ENCODE peak calls at places on chromosomes 13 and 19, in eight cellular contexts. One of them, this sample, is unnamed.

GRCh38 chr13:104809483-104809882 is 1726.0 kb downstream of the EFNB2 start:
- DNase-seq in T-cell: no peak
- DNase-seq in stimulated activated CD8-positive, alpha-beta memory T cell treated with anti-CD3 and anti-CD28 coated beads, Interleukin-4, amount 100 ng/mL, for 1 hour: no peak
- DNase-seq in ELF-1: no peak
- DNase-seq in NCI-H524: no peak
- DNase-seq in iPS DF 19.7: no peak
- DNase-seq in skeletal muscle cell: peak
- DNase-seq in WTC11: no peak
- DNase-seq in this sample: no peak

GRCh38 chr13:42474954-42475353 is 99.0 kb upstream of the TNFSF11 start:
- DNase-seq in T-cell: no peak
- DNase-seq in stimulated activated CD8-positive, alpha-beta memory T cell treated with anti-CD3 and anti-CD28 coated beads, Interleukin-4, amount 100 ng/mL, for 1 hour: no peak
- DNase-seq in ELF-1: no peak
- DNase-seq in NCI-H524: no peak
- DNase-seq in iPS DF 19.7: no peak
- DNase-seq in skeletal muscle cell: peak
- DNase-seq in WTC11: no peak
- DNase-seq in this sample: no peak

GRCh38 chr19:56866563-56866962 is 26.0 kb upstream of the PEG3 start:
- DNase-seq in T-cell: no peak
- DNase-seq in stimulated activated CD8-positive, alpha-beta memory T cell treated with anti-CD3 and anti-CD28 coated beads, Interleukin-4, amount 100 ng/mL, for 1 hour: no peak
- DNase-seq in ELF-1: no peak
- DNase-seq in NCI-H524: no peak
- DNase-seq in iPS DF 19.7: no peak
- DNase-seq in skeletal muscle cell: no peak
- DNase-seq in WTC11: no peak
- DNase-seq in this sample: no peak

GRCh38 chr13:60229708-60230272 is 66.1 kb upstream of the DIAPH3 start:
- DNase-seq in T-cell: no peak
- DNase-seq in stimulated activated CD8-positive, alpha-beta memory T cell treated with anti-CD3 and anti-CD28 coated beads, Interleukin-4, amount 100 ng/mL, for 1 hour: no peak
- DNase-seq in ELF-1: no peak
- DNase-seq in NCI-H524: no peak
- DNase-seq in iPS DF 19.7: no peak
- DNase-seq in skeletal muscle cell: no peak
- DNase-seq in WTC11: no peak
- DNase-seq in this sample: no peak

GRCh38 chr13:100815476-100816046 is 141.0 kb upstream of the TMTC4 start:
- DNase-seq in T-cell: no peak
- DNase-seq in stimulated activated CD8-positive, alpha-beta memory T cell treated with anti-CD3 and anti-CD28 coated beads, Interleukin-4, amount 100 ng/mL, for 1 hour: no peak
- DNase-seq in ELF-1: no peak
- DNase-seq in NCI-H524: no peak
- DNase-seq in iPS DF 19.7: peak
- DNase-seq in skeletal muscle cell: no peak
- DNase-seq in WTC11: no peak
- DNase-seq in this sample: no peak

GRCh38 chr13:41621716-41622508 is 164.6 kb downstream of the RGCC start:
- DNase-seq in T-cell: no peak
- DNase-seq in stimulated activated CD8-positive, alpha-beta memory T cell treated with anti-CD3 and anti-CD28 coated beads, Interleukin-4, amount 100 ng/mL, for 1 hour: no peak
- DNase-seq in ELF-1: no peak
- DNase-seq in NCI-H524: no peak
- DNase-seq in iPS DF 19.7: no peak
- DNase-seq in skeletal muscle cell: no peak
- DNase-seq in WTC11: no peak
- DNase-seq in this sample: no peak

GRCh38 chr13:73325351-73326214 is 266.8 kb downstream of the KLF5 start:
- DNase-seq in T-cell: no peak
- DNase-seq in stimulated activated CD8-positive, alpha-beta memory T cell treated with anti-CD3 and anti-CD28 coated beads, Interleukin-4, amount 100 ng/mL, for 1 hour: no peak
- DNase-seq in ELF-1: no peak
- DNase-seq in NCI-H524: no peak
- DNase-seq in iPS DF 19.7: no peak
- DNase-seq in skeletal muscle cell: no peak
- DNase-seq in WTC11: no peak
- DNase-seq in this sample: no peak

GRCh38 chr13:29885967-29886366 is 35.5 kb upstream of the UBL3 start:
- DNase-seq in T-cell: no peak
- DNase-seq in stimulated activated CD8-positive, alpha-beta memory T cell treated with anti-CD3 and anti-CD28 coated beads, Interleukin-4, amount 100 ng/mL, for 1 hour: no peak
- DNase-seq in ELF-1: no peak
- DNase-seq in NCI-H524: no peak
- DNase-seq in iPS DF 19.7: no peak
- DNase-seq in skeletal muscle cell: no peak
- DNase-seq in WTC11: no peak
- DNase-seq in this sample: no peak

GRCh38 chr19:10238172-10238783 is 7.1 kb upstream of the S1PR2 start:
- DNase-seq in T-cell: no peak
- DNase-seq in stimulated activated CD8-positive, alpha-beta memory T cell treated with anti-CD3 and anti-CD28 coated beads, Interleukin-4, amount 100 ng/mL, for 1 hour: no peak
- DNase-seq in ELF-1: no peak
- DNase-seq in NCI-H524: no peak
- DNase-seq in iPS DF 19.7: no peak
- DNase-seq in skeletal muscle cell: peak
- DNase-seq in WTC11: no peak
- DNase-seq in this sample: no peak

GRCh38 chr19:45995715-45996385 is 583 bp downstream of the CCDC61 start:
- DNase-seq in T-cell: no peak
- DNase-seq in stimulated activated CD8-positive, alpha-beta memory T cell treated with anti-CD3 and anti-CD28 coated beads, Interleukin-4, amount 100 ng/mL, for 1 hour: no peak
- DNase-seq in ELF-1: no peak
- DNase-seq in NCI-H524: no peak
- DNase-seq in iPS DF 19.7: no peak
- DNase-seq in skeletal muscle cell: no peak
- DNase-seq in WTC11: no peak
- DNase-seq in this sample: no peak

GRCh38 chr13:47215741-47216140 is 318.9 kb upstream of the HTR2A start:
- DNase-seq in T-cell: no peak
- DNase-seq in stimulated activated CD8-positive, alpha-beta memory T cell treated with anti-CD3 and anti-CD28 coated beads, Interleukin-4, amount 100 ng/mL, for 1 hour: no peak
- DNase-seq in ELF-1: peak
- DNase-seq in NCI-H524: no peak
- DNase-seq in iPS DF 19.7: peak
- DNase-seq in skeletal muscle cell: peak
- DNase-seq in WTC11: no peak
- DNase-seq in this sample: no peak

GRCh38 chr19:45038931-45039893 is at the start of gene CLASRP:
- DNase-seq in T-cell: peak
- DNase-seq in stimulated activated CD8-positive, alpha-beta memory T cell treated with anti-CD3 and anti-CD28 coated beads, Interleukin-4, amount 100 ng/mL, for 1 hour: peak
- DNase-seq in ELF-1: peak
- DNase-seq in NCI-H524: peak
- DNase-seq in iPS DF 19.7: no peak
- DNase-seq in skeletal muscle cell: peak
- DNase-seq in WTC11: peak
- DNase-seq in this sample: peak

GRCh38 chr13:97567510-97568243 is 133.7 kb downstream of the RAP2A start:
- DNase-seq in T-cell: no peak
- DNase-seq in stimulated activated CD8-positive, alpha-beta memory T cell treated with anti-CD3 and anti-CD28 coated beads, Interleukin-4, amount 100 ng/mL, for 1 hour: no peak
- DNase-seq in ELF-1: peak
- DNase-seq in NCI-H524: no peak
- DNase-seq in iPS DF 19.7: no peak
- DNase-seq in skeletal muscle cell: peak
- DNase-seq in WTC11: no peak
- DNase-seq in this sample: no peak

GRCh38 chr13:60178327-60178726 is 14.6 kb upstream of the DIAPH3 start:
- DNase-seq in T-cell: no peak
- DNase-seq in stimulated activated CD8-positive, alpha-beta memory T cell treated with anti-CD3 and anti-CD28 coated beads, Interleukin-4, amount 100 ng/mL, for 1 hour: no peak
- DNase-seq in ELF-1: no peak
- DNase-seq in NCI-H524: peak
- DNase-seq in iPS DF 19.7: no peak
- DNase-seq in skeletal muscle cell: no peak
- DNase-seq in WTC11: no peak
- DNase-seq in this sample: no peak

GRCh38 chr19:12478234-12478941 is 6.2 kb downstream of the ZNF709 start:
- DNase-seq in T-cell: no peak
- DNase-seq in stimulated activated CD8-positive, alpha-beta memory T cell treated with anti-CD3 and anti-CD28 coated beads, Interleukin-4, amount 100 ng/mL, for 1 hour: no peak
- DNase-seq in ELF-1: peak
- DNase-seq in NCI-H524: no peak
- DNase-seq in iPS DF 19.7: no peak
- DNase-seq in skeletal muscle cell: no peak
- DNase-seq in WTC11: no peak
- DNase-seq in this sample: no peak

GRCh38 chr19:16447015-16447384 is 24.8 kb downstream of the EPS15L1 start:
- DNase-seq in T-cell: peak
- DNase-seq in stimulated activated CD8-positive, alpha-beta memory T cell treated with anti-CD3 and anti-CD28 coated beads, Interleukin-4, amount 100 ng/mL, for 1 hour: no peak
- DNase-seq in ELF-1: peak
- DNase-seq in NCI-H524: no peak
- DNase-seq in iPS DF 19.7: no peak
- DNase-seq in skeletal muscle cell: peak
- DNase-seq in WTC11: no peak
- DNase-seq in this sample: peak

GRCh38 chr13:73876323-73876722 is 257.9 kb downstream of the KLF12 start:
- DNase-seq in T-cell: no peak
- DNase-seq in stimulated activated CD8-positive, alpha-beta memory T cell treated with anti-CD3 and anti-CD28 coated beads, Interleukin-4, amount 100 ng/mL, for 1 hour: no peak
- DNase-seq in ELF-1: no peak
- DNase-seq in NCI-H524: no peak
- DNase-seq in iPS DF 19.7: no peak
- DNase-seq in skeletal muscle cell: no peak
- DNase-seq in WTC11: no peak
- DNase-seq in this sample: no peak

GRCh38 chr19:33720691-33721682 is 75.7 kb upstream of the KCTD15 start:
- DNase-seq in T-cell: no peak
- DNase-seq in stimulated activated CD8-positive, alpha-beta memory T cell treated with anti-CD3 and anti-CD28 coated beads, Interleukin-4, amount 100 ng/mL, for 1 hour: no peak
- DNase-seq in ELF-1: no peak
- DNase-seq in NCI-H524: no peak
- DNase-seq in iPS DF 19.7: no peak
- DNase-seq in skeletal muscle cell: no peak
- DNase-seq in WTC11: no peak
- DNase-seq in this sample: no peak

GRCh38 chr13:114130708-114131580 is 1.5 kb downstream of the RASA3 start:
- DNase-seq in T-cell: peak
- DNase-seq in stimulated activated CD8-positive, alpha-beta memory T cell treated with anti-CD3 and anti-CD28 coated beads, Interleukin-4, amount 100 ng/mL, for 1 hour: no peak
- DNase-seq in ELF-1: peak
- DNase-seq in NCI-H524: peak
- DNase-seq in iPS DF 19.7: no peak
- DNase-seq in skeletal muscle cell: peak
- DNase-seq in WTC11: no peak
- DNase-seq in this sample: peak

GRCh38 chr13:75705908-75706307 is 69.8 kb downstream of the LMO7 start:
- DNase-seq in T-cell: no peak
- DNase-seq in stimulated activated CD8-positive, alpha-beta memory T cell treated with anti-CD3 and anti-CD28 coated beads, Interleukin-4, amount 100 ng/mL, for 1 hour: no peak
- DNase-seq in ELF-1: no peak
- DNase-seq in NCI-H524: no peak
- DNase-seq in iPS DF 19.7: no peak
- DNase-seq in skeletal muscle cell: no peak
- DNase-seq in WTC11: no peak
- DNase-seq in this sample: no peak

GRCh38 chr19:39060130-39060529 is 24.0 kb upstream of the ACP7 start:
- DNase-seq in T-cell: no peak
- DNase-seq in stimulated activated CD8-positive, alpha-beta memory T cell treated with anti-CD3 and anti-CD28 coated beads, Interleukin-4, amount 100 ng/mL, for 1 hour: no peak
- DNase-seq in ELF-1: no peak
- DNase-seq in NCI-H524: no peak
- DNase-seq in iPS DF 19.7: no peak
- DNase-seq in skeletal muscle cell: no peak
- DNase-seq in WTC11: no peak
- DNase-seq in this sample: no peak

GRCh38 chr19:4584670-4585460 is 25.4 kb upstream of the SEMA6B start:
- DNase-seq in T-cell: no peak
- DNase-seq in stimulated activated CD8-positive, alpha-beta memory T cell treated with anti-CD3 and anti-CD28 coated beads, Interleukin-4, amount 100 ng/mL, for 1 hour: no peak
- DNase-seq in ELF-1: peak
- DNase-seq in NCI-H524: peak
- DNase-seq in iPS DF 19.7: no peak
- DNase-seq in skeletal muscle cell: no peak
- DNase-seq in WTC11: peak
- DNase-seq in this sample: no peak

GRCh38 chr13:46647514-46648065 is 94.6 kb downstream of the LRCH1 start:
- DNase-seq in T-cell: no peak
- DNase-seq in stimulated activated CD8-positive, alpha-beta memory T cell treated with anti-CD3 and anti-CD28 coated beads, Interleukin-4, amount 100 ng/mL, for 1 hour: no peak
- DNase-seq in ELF-1: no peak
- DNase-seq in NCI-H524: no peak
- DNase-seq in iPS DF 19.7: no peak
- DNase-seq in skeletal muscle cell: no peak
- DNase-seq in WTC11: no peak
- DNase-seq in this sample: no peak

GRCh38 chr19:16851031-16851712 is 22.0 kb downstream of the SIN3B start:
- DNase-seq in T-cell: no peak
- DNase-seq in stimulated activated CD8-positive, alpha-beta memory T cell treated with anti-CD3 and anti-CD28 coated beads, Interleukin-4, amount 100 ng/mL, for 1 hour: no peak
- DNase-seq in ELF-1: no peak
- DNase-seq in NCI-H524: no peak
- DNase-seq in iPS DF 19.7: no peak
- DNase-seq in skeletal muscle cell: no peak
- DNase-seq in WTC11: no peak
- DNase-seq in this sample: no peak

GRCh38 chr19:30385666-30386065 is 13.5 kb downstream of the ZNF536 start:
- DNase-seq in T-cell: no peak
- DNase-seq in stimulated activated CD8-positive, alpha-beta memory T cell treated with anti-CD3 and anti-CD28 coated beads, Interleukin-4, amount 100 ng/mL, for 1 hour: no peak
- DNase-seq in ELF-1: no peak
- DNase-seq in NCI-H524: no peak
- DNase-seq in iPS DF 19.7: no peak
- DNase-seq in skeletal muscle cell: no peak
- DNase-seq in WTC11: no peak
- DNase-seq in this sample: no peak

GRCh38 chr13:42119875-42120274 is 71.4 kb downstream of the DGKH start:
- DNase-seq in T-cell: no peak
- DNase-seq in stimulated activated CD8-positive, alpha-beta memory T cell treated with anti-CD3 and anti-CD28 coated beads, Interleukin-4, amount 100 ng/mL, for 1 hour: no peak
- DNase-seq in ELF-1: no peak
- DNase-seq in NCI-H524: no peak
- DNase-seq in iPS DF 19.7: no peak
- DNase-seq in skeletal muscle cell: no peak
- DNase-seq in WTC11: no peak
- DNase-seq in this sample: no peak

GRCh38 chr13:83906240-83906820 is 24.1 kb upstream of the SLITRK1 start:
- DNase-seq in T-cell: no peak
- DNase-seq in stimulated activated CD8-positive, alpha-beta memory T cell treated with anti-CD3 and anti-CD28 coated beads, Interleukin-4, amount 100 ng/mL, for 1 hour: no peak
- DNase-seq in ELF-1: no peak
- DNase-seq in NCI-H524: no peak
- DNase-seq in iPS DF 19.7: no peak
- DNase-seq in skeletal muscle cell: no peak
- DNase-seq in WTC11: no peak
- DNase-seq in this sample: no peak

GRCh38 chr19:3506384-3507340 is 551 bp downstream of the FZR1 start:
- DNase-seq in T-cell: no peak
- DNase-seq in stimulated activated CD8-positive, alpha-beta memory T cell treated with anti-CD3 and anti-CD28 coated beads, Interleukin-4, amount 100 ng/mL, for 1 hour: no peak
- DNase-seq in ELF-1: no peak
- DNase-seq in NCI-H524: peak
- DNase-seq in iPS DF 19.7: no peak
- DNase-seq in skeletal muscle cell: no peak
- DNase-seq in WTC11: no peak
- DNase-seq in this sample: no peak

GRCh38 chr19:54095136-54095858 is 5.3 kb downstream of the OSCAR start:
- DNase-seq in T-cell: no peak
- DNase-seq in stimulated activated CD8-positive, alpha-beta memory T cell treated with anti-CD3 and anti-CD28 coated beads, Interleukin-4, amount 100 ng/mL, for 1 hour: no peak
- DNase-seq in ELF-1: no peak
- DNase-seq in NCI-H524: no peak
- DNase-seq in iPS DF 19.7: no peak
- DNase-seq in skeletal muscle cell: no peak
- DNase-seq in WTC11: no peak
- DNase-seq in this sample: no peak

GRCh38 chr19:7887408-7888144 is 734 bp upstream of the LRRC8E start:
- DNase-seq in T-cell: no peak
- DNase-seq in stimulated activated CD8-positive, alpha-beta memory T cell treated with anti-CD3 and anti-CD28 coated beads, Interleukin-4, amount 100 ng/mL, for 1 hour: no peak
- DNase-seq in ELF-1: no peak
- DNase-seq in NCI-H524: no peak
- DNase-seq in iPS DF 19.7: no peak
- DNase-seq in skeletal muscle cell: no peak
- DNase-seq in WTC11: no peak
- DNase-seq in this sample: no peak

GRCh38 chr19:17289489-17289888 is 7.8 kb downstream of the ANKLE1 start:
- DNase-seq in T-cell: no peak
- DNase-seq in stimulated activated CD8-positive, alpha-beta memory T cell treated with anti-CD3 and anti-CD28 coated beads, Interleukin-4, amount 100 ng/mL, for 1 hour: no peak
- DNase-seq in ELF-1: peak
- DNase-seq in NCI-H524: peak
- DNase-seq in iPS DF 19.7: peak
- DNase-seq in skeletal muscle cell: peak
- DNase-seq in WTC11: peak
- DNase-seq in this sample: peak

GRCh38 chr13:44437356-44438233 is 64.0 kb downstream of the SERP2 start:
- DNase-seq in T-cell: no peak
- DNase-seq in stimulated activated CD8-positive, alpha-beta memory T cell treated with anti-CD3 and anti-CD28 coated beads, Interleukin-4, amount 100 ng/mL, for 1 hour: no peak
- DNase-seq in ELF-1: no peak
- DNase-seq in NCI-H524: peak
- DNase-seq in iPS DF 19.7: no peak
- DNase-seq in skeletal muscle cell: no peak
- DNase-seq in WTC11: no peak
- DNase-seq in this sample: no peak

GRCh38 chr13:111337206-111337605 is 16.8 kb downstream of the TEX29 start:
- DNase-seq in T-cell: no peak
- DNase-seq in stimulated activated CD8-positive, alpha-beta memory T cell treated with anti-CD3 and anti-CD28 coated beads, Interleukin-4, amount 100 ng/mL, for 1 hour: no peak
- DNase-seq in ELF-1: no peak
- DNase-seq in NCI-H524: no peak
- DNase-seq in iPS DF 19.7: no peak
- DNase-seq in skeletal muscle cell: peak
- DNase-seq in WTC11: no peak
- DNase-seq in this sample: no peak

GRCh38 chr13:112905990-112906641 is 62.9 kb upstream of the MCF2L start:
- DNase-seq in T-cell: no peak
- DNase-seq in stimulated activated CD8-positive, alpha-beta memory T cell treated with anti-CD3 and anti-CD28 coated beads, Interleukin-4, amount 100 ng/mL, for 1 hour: no peak
- DNase-seq in ELF-1: peak
- DNase-seq in NCI-H524: no peak
- DNase-seq in iPS DF 19.7: peak
- DNase-seq in skeletal muscle cell: no peak
- DNase-seq in WTC11: peak
- DNase-seq in this sample: no peak

This sample was measured in gastrocnemius medialis.